ENCODE peak calls at places on chromosomes 6 and 20, in eight cellular contexts. One of them, this sample, is unnamed.

GRCh38 chr6:167400482-167401138 is 75.7 kb downstream of the TTLL2 start:
- DNase-seq in midbrain: no peak
- DNase-seq in GM13977: no peak
- DNase-seq in skeletal muscle cell: no peak
- DNase-seq in activated CD4-positive, alpha-beta memory T cell treated with anti-CD3 and anti-CD28 coated beads, Interleukin-2, amount 10 ng/mL, durations not matched to agents 7 days and 5 days: no peak
- DNase-seq in thyroid gland: no peak
- DNase-seq in AG08396: no peak
- DNase-seq in NCI-H1092 treated with DMSO at 0.1 percent for 48 hours: no peak
- DNase-seq in this sample: peak

GRCh38 chr6:105982761-105983600 is 103.2 kb upstream of the PRDM1 start:
- DNase-seq in midbrain: no peak
- DNase-seq in GM13977: no peak
- DNase-seq in skeletal muscle cell: no peak
- DNase-seq in activated CD4-positive, alpha-beta memory T cell treated with anti-CD3 and anti-CD28 coated beads, Interleukin-2, amount 10 ng/mL, durations not matched to agents 7 days and 5 days: peak
- DNase-seq in thyroid gland: no peak
- DNase-seq in AG08396: no peak
- DNase-seq in NCI-H1092 treated with DMSO at 0.1 percent for 48 hours: no peak
- DNase-seq in this sample: no peak

GRCh38 chr20:35648836-35649235 is 15.9 kb downstream of the CPNE1 start:
- DNase-seq in midbrain: peak
- DNase-seq in GM13977: no peak
- DNase-seq in skeletal muscle cell: no peak
- DNase-seq in activated CD4-positive, alpha-beta memory T cell treated with anti-CD3 and anti-CD28 coated beads, Interleukin-2, amount 10 ng/mL, durations not matched to agents 7 days and 5 days: no peak
- DNase-seq in thyroid gland: peak
- DNase-seq in AG08396: no peak
- DNase-seq in NCI-H1092 treated with DMSO at 0.1 percent for 48 hours: no peak
- DNase-seq in this sample: no peak

GRCh38 chr6:14211596-14211961 is 94.0 kb downstream of the CD83 start:
- DNase-seq in midbrain: no peak
- DNase-seq in GM13977: peak
- DNase-seq in skeletal muscle cell: no peak
- DNase-seq in activated CD4-positive, alpha-beta memory T cell treated with anti-CD3 and anti-CD28 coated beads, Interleukin-2, amount 10 ng/mL, durations not matched to agents 7 days and 5 days: no peak
- DNase-seq in thyroid gland: no peak
- DNase-seq in AG08396: peak
- DNase-seq in NCI-H1092 treated with DMSO at 0.1 percent for 48 hours: no peak
- DNase-seq in this sample: peak

GRCh38 chr6:107128175-107128574 is 12.9 kb upstream of the BEND3 start:
- DNase-seq in midbrain: no peak
- DNase-seq in GM13977: no peak
- DNase-seq in skeletal muscle cell: no peak
- DNase-seq in activated CD4-positive, alpha-beta memory T cell treated with anti-CD3 and anti-CD28 coated beads, Interleukin-2, amount 10 ng/mL, durations not matched to agents 7 days and 5 days: no peak
- DNase-seq in thyroid gland: no peak
- DNase-seq in AG08396: no peak
- DNase-seq in NCI-H1092 treated with DMSO at 0.1 percent for 48 hours: no peak
- DNase-seq in this sample: no peak

GRCh38 chr20:9035129-9035528 is 33.8 kb upstream of the PLCB4 start:
- DNase-seq in midbrain: no peak
- DNase-seq in GM13977: no peak
- DNase-seq in skeletal muscle cell: peak
- DNase-seq in activated CD4-positive, alpha-beta memory T cell treated with anti-CD3 and anti-CD28 coated beads, Interleukin-2, amount 10 ng/mL, durations not matched to agents 7 days and 5 days: no peak
- DNase-seq in thyroid gland: no peak
- DNase-seq in AG08396: peak
- DNase-seq in NCI-H1092 treated with DMSO at 0.1 percent for 48 hours: no peak
- DNase-seq in this sample: no peak

GRCh38 chr6:29875257-29875656 is 47.6 kb downstream of the HLA-G start:
- DNase-seq in midbrain: no peak
- DNase-seq in GM13977: no peak
- DNase-seq in skeletal muscle cell: no peak
- DNase-seq in activated CD4-positive, alpha-beta memory T cell treated with anti-CD3 and anti-CD28 coated beads, Interleukin-2, amount 10 ng/mL, durations not matched to agents 7 days and 5 days: no peak
- DNase-seq in thyroid gland: no peak
- DNase-seq in AG08396: no peak
- DNase-seq in NCI-H1092 treated with DMSO at 0.1 percent for 48 hours: no peak
- DNase-seq in this sample: no peak

GRCh38 chr6:27674882-27675281 is 202.0 kb upstream of the ZNF184 start:
- DNase-seq in midbrain: no peak
- DNase-seq in GM13977: no peak
- DNase-seq in skeletal muscle cell: no peak
- DNase-seq in activated CD4-positive, alpha-beta memory T cell treated with anti-CD3 and anti-CD28 coated beads, Interleukin-2, amount 10 ng/mL, durations not matched to agents 7 days and 5 days: no peak
- DNase-seq in thyroid gland: no peak
- DNase-seq in AG08396: no peak
- DNase-seq in NCI-H1092 treated with DMSO at 0.1 percent for 48 hours: no peak
- DNase-seq in this sample: no peak

GRCh38 chr20:32605167-32605656 is 20.1 kb upstream of the NOL4L start:
- DNase-seq in midbrain: peak
- DNase-seq in GM13977: no peak
- DNase-seq in skeletal muscle cell: no peak
- DNase-seq in activated CD4-positive, alpha-beta memory T cell treated with anti-CD3 and anti-CD28 coated beads, Interleukin-2, amount 10 ng/mL, durations not matched to agents 7 days and 5 days: no peak
- DNase-seq in thyroid gland: no peak
- DNase-seq in AG08396: peak
- DNase-seq in NCI-H1092 treated with DMSO at 0.1 percent for 48 hours: no peak
- DNase-seq in this sample: no peak

GRCh38 chr20:22495789-22496188 is 88.6 kb downstream of the FOXA2 start:
- DNase-seq in midbrain: no peak
- DNase-seq in GM13977: no peak
- DNase-seq in skeletal muscle cell: no peak
- DNase-seq in activated CD4-positive, alpha-beta memory T cell treated with anti-CD3 and anti-CD28 coated beads, Interleukin-2, amount 10 ng/mL, durations not matched to agents 7 days and 5 days: no peak
- DNase-seq in thyroid gland: no peak
- DNase-seq in AG08396: no peak
- DNase-seq in NCI-H1092 treated with DMSO at 0.1 percent for 48 hours: no peak
- DNase-seq in this sample: no peak

GRCh38 chr20:15278041-15278440 is 940.6 kb upstream of the FLRT3 start:
- DNase-seq in midbrain: no peak
- DNase-seq in GM13977: no peak
- DNase-seq in skeletal muscle cell: no peak
- DNase-seq in activated CD4-positive, alpha-beta memory T cell treated with anti-CD3 and anti-CD28 coated beads, Interleukin-2, amount 10 ng/mL, durations not matched to agents 7 days and 5 days: no peak
- DNase-seq in thyroid gland: no peak
- DNase-seq in AG08396: no peak
- DNase-seq in NCI-H1092 treated with DMSO at 0.1 percent for 48 hours: no peak
- DNase-seq in this sample: no peak

This sample was measured in kidney.